ENCODE peak calls at places on chromosomes 7 and 10, in five cellular contexts. One of them, this sample, is unnamed.

GRCh38 chr10:32103721-32104120 is 47.5 kb upstream of the KIF5B start:
- DNase-seq in endothelial cell of umbilical vein: no peak
- DNase-seq in GM12878: no peak
- DNase-seq in prostate gland: no peak
- DNase-seq in vagina: no peak
- DNase-seq in this sample: no peak

GRCh38 chr10:74754397-74754796 is 72.0 kb upstream of the KAT6B start:
- DNase-seq in endothelial cell of umbilical vein: no peak
- DNase-seq in GM12878: no peak
- DNase-seq in prostate gland: no peak
- DNase-seq in vagina: no peak
- DNase-seq in this sample: no peak

GRCh38 chr7:74726309-74727101 is 47.3 kb upstream of the NCF1 start:
- DNase-seq in endothelial cell of umbilical vein: no peak
- DNase-seq in GM12878: no peak
- DNase-seq in prostate gland: no peak
- DNase-seq in vagina: no peak
- DNase-seq in this sample: no peak

GRCh38 chr10:28533571-28534304 is 820 bp downstream of the WAC start:
- DNase-seq in endothelial cell of umbilical vein: peak
- DNase-seq in GM12878: no peak
- DNase-seq in prostate gland: peak
- DNase-seq in vagina: no peak
- DNase-seq in this sample: peak

GRCh38 chr10:47379445-47379785 is 4.7 kb downstream of the ZNF488 start:
- DNase-seq in endothelial cell of umbilical vein: no peak
- DNase-seq in GM12878: no peak
- DNase-seq in prostate gland: no peak
- DNase-seq in vagina: peak
- DNase-seq in this sample: no peak

GRCh38 chr7:40469481-40469880 is 334.7 kb downstream of the SUGCT start:
- DNase-seq in endothelial cell of umbilical vein: no peak
- DNase-seq in GM12878: no peak
- DNase-seq in prostate gland: no peak
- DNase-seq in vagina: no peak
- DNase-seq in this sample: no peak

GRCh38 chr7:12031638-12032037 is 179.5 kb upstream of the TMEM106B start:
- DNase-seq in endothelial cell of umbilical vein: peak
- DNase-seq in GM12878: no peak
- DNase-seq in prostate gland: no peak
- DNase-seq in vagina: no peak
- DNase-seq in this sample: peak

GRCh38 chr7:79307376-79307775 is 146.1 kb downstream of the MAGI2 start:
- DNase-seq in endothelial cell of umbilical vein: no peak
- DNase-seq in GM12878: no peak
- DNase-seq in prostate gland: no peak
- DNase-seq in vagina: no peak
- DNase-seq in this sample: no peak

GRCh38 chr10:132678436-132679216 is 107.3 kb downstream of the NKX6-2 start:
- DNase-seq in endothelial cell of umbilical vein: no peak
- DNase-seq in GM12878: no peak
- DNase-seq in prostate gland: no peak
- DNase-seq in vagina: no peak
- DNase-seq in this sample: no peak

GRCh38 chr7:151309306-151309705 is 32.3 kb upstream of the NUB1 start:
- DNase-seq in endothelial cell of umbilical vein: no peak
- DNase-seq in GM12878: no peak
- DNase-seq in prostate gland: no peak
- DNase-seq in vagina: no peak
- DNase-seq in this sample: no peak

GRCh38 chr7:133912916-133913697 is 214.0 kb upstream of the LRGUK start:
- DNase-seq in endothelial cell of umbilical vein: peak
- DNase-seq in GM12878: no peak
- DNase-seq in prostate gland: no peak
- DNase-seq in vagina: no peak
- DNase-seq in this sample: no peak

GRCh38 chr7:95584752-95585425 is 11.4 kb downstream of the PDK4 start:
- DNase-seq in endothelial cell of umbilical vein: no peak
- DNase-seq in GM12878: no peak
- DNase-seq in prostate gland: no peak
- DNase-seq in vagina: no peak
- DNase-seq in this sample: no peak
- TF ChIP-seq POLR2A in endothelial cell of umbilical vein: no peak
- TF ChIP-seq POLR2A in GM12878: no peak
- TF ChIP-seq POLR2A in prostate gland: no peak
- TF ChIP-seq POLR2A in vagina: no peak
- TF ChIP-seq POLR2A in this sample: no peak

DNA sequence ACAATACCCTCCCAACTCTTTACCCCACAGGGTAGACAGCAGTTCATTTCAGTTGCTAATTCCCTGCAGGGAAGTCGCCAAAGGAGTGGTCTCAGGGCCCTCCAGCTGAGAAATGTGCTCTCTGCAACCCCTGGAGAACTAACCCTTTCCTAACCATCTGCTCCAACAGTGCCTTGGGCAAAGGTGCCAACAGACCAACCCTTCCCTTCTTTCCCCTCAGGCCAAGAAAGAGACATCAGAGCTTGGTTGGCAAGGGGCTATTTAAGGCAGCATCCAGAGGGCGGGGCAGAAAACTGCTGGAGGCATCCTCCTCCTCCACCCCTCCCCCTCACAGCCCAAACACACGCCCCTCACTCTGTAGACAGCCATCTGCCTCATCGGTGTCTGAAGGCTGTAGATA is 1.7 kb downstream of the SORBS1 start:
- DNase-seq in endothelial cell of umbilical vein: no peak
- DNase-seq in GM12878: no peak
- DNase-seq in prostate gland: no peak
- DNase-seq in vagina: no peak
- DNase-seq in this sample: no peak
- H3K4me3 ChIP-seq in endothelial cell of umbilical vein: no peak
- H3K4me3 ChIP-seq in GM12878: no peak
- H3K4me3 ChIP-seq in prostate gland: peak
- H3K4me3 ChIP-seq in vagina: peak
- H3K4me3 ChIP-seq in this sample: no peak

GRCh38 chr7:139286144-139286543 is 55.0 kb upstream of the FMC1 start:
- DNase-seq in endothelial cell of umbilical vein: no peak
- DNase-seq in GM12878: no peak
- DNase-seq in prostate gland: no peak
- DNase-seq in vagina: no peak
- DNase-seq in this sample: no peak
- TF ChIP-seq POLR2A in endothelial cell of umbilical vein: no peak
- TF ChIP-seq POLR2A in GM12878: no peak
- TF ChIP-seq POLR2A in prostate gland: no peak
- TF ChIP-seq POLR2A in vagina: no peak
- TF ChIP-seq POLR2A in this sample: no peak

GRCh38 chr7:31958216-31958615 is 112.0 kb downstream of the PDE1C start:
- DNase-seq in endothelial cell of umbilical vein: no peak
- DNase-seq in GM12878: no peak
- DNase-seq in prostate gland: no peak
- DNase-seq in vagina: no peak
- DNase-seq in this sample: no peak

GRCh38 chr7:31955021-31955420 is 115.2 kb downstream of the PDE1C start:
- DNase-seq in endothelial cell of umbilical vein: no peak
- DNase-seq in GM12878: no peak
- DNase-seq in prostate gland: no peak
- DNase-seq in vagina: no peak
- DNase-seq in this sample: no peak

GRCh38 chr7:31955641-31956040 is 114.6 kb downstream of the PDE1C start:
- DNase-seq in endothelial cell of umbilical vein: no peak
- DNase-seq in GM12878: no peak
- DNase-seq in prostate gland: no peak
- DNase-seq in vagina: no peak
- DNase-seq in this sample: no peak

GRCh38 chr7:31957090-31957720 is 113.0 kb downstream of the PDE1C start:
- DNase-seq in endothelial cell of umbilical vein: no peak
- DNase-seq in GM12878: no peak
- DNase-seq in prostate gland: no peak
- DNase-seq in vagina: no peak
- DNase-seq in this sample: peak

DNA sequence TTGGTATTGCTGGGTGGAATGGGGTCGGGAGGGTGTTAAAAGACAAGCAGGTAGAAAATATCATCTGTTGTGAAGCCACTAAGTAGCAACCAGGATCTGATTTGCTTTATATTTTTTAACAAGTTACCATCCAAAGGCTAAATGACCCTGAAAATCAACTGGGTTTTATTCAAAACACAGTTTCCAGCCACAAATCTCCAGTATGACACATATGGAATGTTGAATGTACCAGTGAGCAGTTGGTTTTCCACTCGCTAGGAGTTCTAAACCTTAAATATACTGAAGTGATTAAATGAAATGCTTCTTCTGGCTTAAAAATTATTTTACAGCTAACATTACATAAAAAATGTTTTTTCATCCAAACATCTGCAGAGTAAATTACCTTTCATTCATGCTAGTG is 112.5 kb downstream of the PDE1C start:
- DNase-seq in endothelial cell of umbilical vein: no peak
- DNase-seq in GM12878: no peak
- DNase-seq in prostate gland: no peak
- DNase-seq in vagina: no peak
- DNase-seq in this sample: no peak
- H3K4me3 ChIP-seq in endothelial cell of umbilical vein: no peak
- H3K4me3 ChIP-seq in GM12878: no peak
- H3K4me3 ChIP-seq in prostate gland: no peak
- H3K4me3 ChIP-seq in vagina: no peak
- H3K4me3 ChIP-seq in this sample: no peak

DNA sequence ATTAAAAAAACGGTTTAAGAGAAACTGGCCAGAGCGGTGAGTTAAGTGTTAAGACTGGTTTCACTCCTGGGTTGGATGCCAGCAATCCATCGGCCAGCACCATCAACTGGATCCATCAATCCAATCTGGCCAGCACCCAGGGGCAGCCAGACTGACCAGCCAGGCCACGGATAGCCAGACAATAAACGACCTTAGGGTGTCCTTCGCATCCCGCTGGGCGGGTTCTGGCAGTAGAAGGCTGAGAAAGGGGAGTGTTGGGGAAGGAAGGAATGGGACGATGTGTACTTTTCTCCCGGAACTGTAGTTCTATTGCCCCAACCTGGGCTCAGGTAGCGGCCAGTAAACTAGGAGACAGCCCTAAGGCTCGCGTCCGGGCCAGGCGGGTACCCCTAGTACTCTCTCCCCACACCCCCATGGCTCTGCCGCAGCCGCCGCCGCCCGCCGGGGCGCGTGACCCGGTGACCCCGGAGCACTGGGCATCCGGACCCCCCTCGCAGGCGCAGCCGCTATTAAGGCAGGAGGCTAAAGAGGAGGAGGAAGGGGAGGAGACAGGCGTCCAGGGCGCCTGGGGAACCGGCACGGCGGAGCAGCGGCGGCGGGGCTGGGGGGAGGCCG is at the start of gene CASD1:
- DNase-seq in endothelial cell of umbilical vein: peak
- DNase-seq in GM12878: no peak
- DNase-seq in prostate gland: peak
- DNase-seq in vagina: no peak
- DNase-seq in this sample: peak
- TF ChIP-seq POLR2A in endothelial cell of umbilical vein: no peak
- TF ChIP-seq POLR2A in GM12878: no peak
- TF ChIP-seq POLR2A in prostate gland: no peak
- TF ChIP-seq POLR2A in vagina: no peak
- TF ChIP-seq POLR2A in this sample: no peak

GRCh38 chr7:158935062-158935461 is 78.7 kb downstream of the DYNC2I1 start:
- DNase-seq in endothelial cell of umbilical vein: no peak
- DNase-seq in GM12878: no peak
- DNase-seq in prostate gland: no peak
- DNase-seq in vagina: no peak
- DNase-seq in this sample: no peak

GRCh38 chr7:158931899-158932298 is 75.5 kb downstream of the DYNC2I1 start:
- DNase-seq in endothelial cell of umbilical vein: no peak
- DNase-seq in GM12878: no peak
- DNase-seq in prostate gland: no peak
- DNase-seq in vagina: no peak
- DNase-seq in this sample: no peak

GRCh38 chr7:158934628-158935027 is 78.3 kb downstream of the DYNC2I1 start:
- DNase-seq in endothelial cell of umbilical vein: no peak
- DNase-seq in GM12878: no peak
- DNase-seq in prostate gland: no peak
- DNase-seq in vagina: no peak
- DNase-seq in this sample: no peak

GRCh38 chr7:158929306-158929705 is 72.9 kb downstream of the DYNC2I1 start:
- DNase-seq in endothelial cell of umbilical vein: no peak
- DNase-seq in GM12878: no peak
- DNase-seq in prostate gland: no peak
- DNase-seq in vagina: no peak
- DNase-seq in this sample: no peak

DNA sequence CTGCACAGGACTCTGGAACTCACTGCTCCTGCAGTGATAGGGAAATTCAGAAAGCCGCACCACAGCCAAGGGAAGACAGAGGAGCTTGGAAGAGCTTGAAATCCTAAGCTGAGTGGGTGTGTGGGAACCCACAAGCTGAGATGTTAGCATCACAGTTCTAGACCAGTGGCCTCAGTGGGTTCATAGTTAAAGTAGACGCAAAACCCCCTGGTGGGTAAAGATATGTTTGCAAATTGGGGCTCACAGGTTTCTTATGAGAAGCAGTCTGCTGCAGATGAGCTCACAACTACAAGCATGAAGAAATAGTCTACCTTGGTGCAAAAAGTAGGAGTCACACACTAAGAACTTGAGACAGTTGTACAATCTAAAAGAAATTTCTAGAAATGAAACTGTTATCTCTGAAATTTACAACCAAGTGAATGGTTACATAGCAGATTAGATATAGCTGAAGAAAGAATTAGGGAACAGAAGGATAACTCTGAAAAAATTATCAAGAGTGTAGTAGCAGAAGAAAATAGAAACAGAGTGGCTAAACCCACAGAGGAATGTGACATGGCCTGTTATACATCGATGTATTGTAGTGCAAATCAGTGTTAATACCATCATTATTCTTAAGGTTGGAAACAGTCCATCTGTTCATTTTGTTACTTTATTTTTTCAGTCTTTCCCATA is 77.2 kb downstream of the DYNC2I1 start:
- DNase-seq in endothelial cell of umbilical vein: no peak
- DNase-seq in GM12878: no peak
- DNase-seq in prostate gland: no peak
- DNase-seq in vagina: no peak
- DNase-seq in this sample: peak
- H3K4me3 ChIP-seq in endothelial cell of umbilical vein: no peak
- H3K4me3 ChIP-seq in GM12878: no peak
- H3K4me3 ChIP-seq in prostate gland: no peak
- H3K4me3 ChIP-seq in vagina: no peak
- H3K4me3 ChIP-seq in this sample: no peak

DNA sequence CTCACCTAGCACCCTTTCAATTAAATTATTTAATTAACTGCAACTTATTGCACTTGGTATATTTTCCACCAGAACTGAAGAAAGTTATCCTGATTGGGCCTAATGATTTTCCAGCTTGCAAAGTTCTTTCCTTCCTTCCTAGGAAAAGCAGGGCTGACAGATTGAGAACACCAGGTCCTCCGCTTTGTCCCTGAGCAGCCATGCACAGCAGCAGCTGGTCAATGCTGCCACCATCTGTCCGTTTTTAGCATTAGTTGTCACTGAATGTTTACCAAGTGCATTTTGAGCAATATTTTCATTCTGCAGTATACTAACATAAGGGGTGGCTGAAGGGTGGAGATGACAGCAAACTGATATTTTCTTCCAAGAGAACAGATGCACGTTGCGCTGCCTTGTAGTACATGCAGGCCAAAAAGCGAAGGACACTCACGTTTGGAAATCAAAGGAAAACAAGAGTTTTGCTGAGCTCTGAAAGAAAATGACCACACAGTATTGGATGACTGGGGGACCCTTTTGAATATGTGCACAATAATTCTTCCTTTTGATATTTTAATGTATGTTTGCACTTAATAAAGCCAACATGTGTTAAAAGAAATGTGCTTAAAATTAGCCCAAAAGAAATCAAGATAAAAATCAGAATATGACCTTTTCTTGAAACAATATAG is 248.8 kb upstream of the PTN start:
- DNase-seq in endothelial cell of umbilical vein: peak
- DNase-seq in GM12878: no peak
- DNase-seq in prostate gland: peak
- DNase-seq in vagina: no peak
- DNase-seq in this sample: peak
- TF ChIP-seq POLR2A in endothelial cell of umbilical vein: no peak
- TF ChIP-seq POLR2A in GM12878: no peak
- TF ChIP-seq POLR2A in prostate gland: no peak
- TF ChIP-seq POLR2A in vagina: no peak
- TF ChIP-seq POLR2A in this sample: no peak

This sample was measured in NB4.